ENCODE peak calls at places on chromosomes 6 and 20, in nine cellular contexts. V, U, D, W, B, G, S, C and Z are unnamed samples.

GRCh38 chr6:64479134-64479533 is 843.5 kb downstream of the PHF3 start:
- DNase-seq in V (no peak), U (no peak), D (no peak), W (no peak), B (no peak), G (no peak), S (no peak), C (no peak), Z (no peak)

GRCh38 chr6:63819831-63820230 is 184.2 kb downstream of the PHF3 start:
- DNase-seq in V (peak; percentile 69), U (no peak), D (no peak), W (no peak), B (no peak), G (no peak), S (no peak), C (no peak), Z (no peak)

GRCh38 chr20:57237006-57237953 is 29.2 kb downstream of the BMP7 start:
- DNase-seq in V (no peak), U (no peak), D (no peak), W (no peak), B (no peak), G (no peak), S (no peak), C (no peak), Z (no peak)

GRCh38 chr6:112232845-112233256 is 21.5 kb downstream of the LAMA4 start:
- DNase-seq in V (peak; percentile 97), U (no peak), D (no peak), W (no peak), B (no peak), G (no peak), S (no peak), C (peak; percentile 5), Z (no peak)

GRCh38 chr6:158772851-158773371 is 46.3 kb downstream of the EZR start:
- DNase-seq in V (peak; percentile 49), U (no peak), D (no peak), W (no peak), B (no peak), G (no peak), S (no peak), C (no peak), Z (no peak)

GRCh38 chr20:43983359-43983758 is 68.7 kb downstream of the TOX2 start:
- DNase-seq in V (no peak), U (no peak), D (no peak), W (no peak), B (no peak), G (peak; percentile 47), S (no peak), C (peak; percentile 29), Z (no peak)

GRCh38 chr6:158059108-158059507 is 77.4 kb downstream of the SYNJ2 start:
- DNase-seq in V (no peak), U (no peak), D (no peak), W (no peak), B (no peak), G (no peak), S (no peak), C (no peak), Z (no peak)

GRCh38 chr6:80541186-80541585 is 434.7 kb downstream of the BCKDHB start:
- DNase-seq in V (peak; percentile 70), U (no peak), D (no peak), W (peak; percentile 73), B (no peak), G (peak; percentile 58), S (no peak), C (no peak), Z (no peak)

GRCh38 chr6:28585335-28585734 is 59.7 kb downstream of the GPX5 start:
- DNase-seq in V (peak; percentile 85), U (no peak), D (no peak), W (no peak), B (no peak), G (no peak), S (no peak), C (no peak), Z (no peak)

GRCh38 chr6:11710221-11710836 is 68.3 kb downstream of the ADTRP start:
- DNase-seq in V (no peak), U (no peak), D (no peak), W (no peak), B (peak; percentile 54), G (no peak), S (no peak), C (no peak), Z (no peak)